ENCODE peak calls at places on chromosome 17, in eight cellular contexts. L, T, K, M, S, Y, I and J are unnamed samples.

GRCh38 chr17:953767-954166 is 25.8 kb downstream of the NXN start:
- DNase-seq in L (no peak), T (peak), K (no peak), M (no peak), S (no peak), Y (no peak), I (no peak), J (no peak)

GRCh38 chr17:49108318-49108717 is 24.3 kb upstream of the B4GALNT2 start:
- DNase-seq in L (no peak), T (peak), K (no peak), M (no peak), S (no peak), Y (peak), I (no peak), J (no peak)

GRCh38 chr17:62737513-62737912 is 70.6 kb downstream of the MARCHF10 start:
- DNase-seq in L (no peak), T (peak), K (no peak), M (no peak), S (no peak), Y (no peak), I (no peak), J (no peak)

GRCh38 chr17:1999557-2000251 is 25.4 kb downstream of the RTN4RL1 start:
- DNase-seq in L (peak), T (peak), K (peak), M (peak), S (no peak), Y (peak), I (no peak), J (no peak)

GRCh38 chr17:1916339-1916738 is 86.5 kb downstream of the RPA1 start:
- DNase-seq in L (no peak), T (no peak), K (no peak), M (no peak), S (no peak), Y (no peak), I (no peak), J (no peak)

GRCh38 chr17:77325537-77325825 is 184.7 kb downstream of the SEC14L1 start:
- DNase-seq in L (no peak), T (no peak), K (no peak), M (peak), S (no peak), Y (no peak), I (no peak), J (no peak)

GRCh38 chr17:82536220-82537201 is 17.0 kb downstream of the FOXK2 start:
- DNase-seq in L (no peak), T (peak), K (peak), M (peak), S (no peak), Y (peak), I (peak), J (no peak)

GRCh38 chr17:78862073-78863023 is 21.7 kb upstream of the USP36 start:
- DNase-seq in L (peak), T (peak), K (no peak), M (no peak), S (no peak), Y (peak), I (peak), J (peak)

GRCh38 chr17:80007009-80007752 is 28.5 kb downstream of the TBC1D16 start:
- DNase-seq in L (no peak), T (no peak), K (no peak), M (no peak), S (no peak), Y (no peak), I (no peak), J (no peak)

GRCh38 chr17:14525551-14526455 is 224.9 kb downstream of the HS3ST3B1 start:
- DNase-seq in L (no peak), T (peak), K (no peak), M (no peak), S (no peak), Y (no peak), I (no peak), J (no peak)

GRCh38 chr17:42281571-42282096 is 5.4 kb upstream of the STAT5B start:
- DNase-seq in L (peak), T (peak), K (no peak), M (peak), S (no peak), Y (no peak), I (no peak), J (no peak)

GRCh38 chr17:83159204-83160049 is 80.0 kb downstream of the METRNL start:
- DNase-seq in L (no peak), T (peak), K (no peak), M (no peak), S (no peak), Y (no peak), I (no peak), J (no peak)

GRCh38 chr17:7263801-7264078 is 1.5 kb upstream of the CLDN7 start:
- DNase-seq in L (no peak), T (no peak), K (no peak), M (peak), S (no peak), Y (no peak), I (no peak), J (no peak)

GRCh38 chr17:1329745-1330343 is 50.4 kb downstream of the TRARG1 start:
- DNase-seq in L (peak), T (no peak), K (no peak), M (no peak), S (no peak), Y (no peak), I (no peak), J (no peak)

GRCh38 chr17:32483451-32484019 is 3.3 kb upstream of the CDK5R1 start:
- DNase-seq in L (peak), T (peak), K (peak), M (peak), S (no peak), Y (peak), I (peak), J (peak)

GRCh38 chr17:4327638-4328037 is 38.8 kb downstream of the UBE2G1 start:
- DNase-seq in L (no peak), T (no peak), K (no peak), M (no peak), S (no peak), Y (peak), I (no peak), J (peak)

GRCh38 chr17:63086483-63087185 is 120.6 kb downstream of the TANC2 start:
- DNase-seq in L (no peak), T (no peak), K (no peak), M (no peak), S (no peak), Y (no peak), I (no peak), J (no peak)

GRCh38 chr17:39051001-39051605 is 83.9 kb upstream of the FBXO47 start:
- DNase-seq in L (no peak), T (peak), K (no peak), M (no peak), S (no peak), Y (no peak), I (no peak), J (no peak)

GRCh38 chr17:21008516-21008915 is 34.3 kb downstream of the USP22 start:
- DNase-seq in L (peak), T (no peak), K (no peak), M (no peak), S (no peak), Y (no peak), I (no peak), J (no peak)